ENCODE peak calls at places on chromosome 15, in five cellular contexts. M is sigmoid colon, E is suprapubic skin, R is stomach, Q is K562. S is an unnamed sample.

GRCh38 chr15:48810414-48811324 is at the start of gene CEP152:
- DNase-seq in Q (peak; percentile 98), M (peak; percentile 98), R (peak; percentile 98), E (peak; percentile 98), S (peak; percentile 64)

GRCh38 chr15:29511663-29512062 is 242.0 kb upstream of the NSMCE3 start:
- DNase-seq in M (no peak), E (no peak), R (no peak), Q (no peak), S (no peak)

GRCh38 chr15:73265536-73266153 is 103.1 kb downstream of the HCN4 start:
- DNase-seq in R (peak; percentile 31), Q (peak; percentile 45), M (no peak), E (no peak), S (peak; percentile 16)

GRCh38 chr15:68228971-68229385 is 550 bp downstream of the CLN6 start:
- DNase-seq in R (no peak), E (peak; percentile 77), Q (no peak), M (no peak), S (no peak)

GRCh38 chr15:24957691-24958090 is 2.9 kb downstream of the SNRPN start:
- DNase-seq in Q (no peak), M (no peak), R (no peak), E (no peak), S (no peak)

GRCh38 chr15:67176195-67176971 is 78.1 kb downstream of the AAGAB start:
- DNase-seq in R (peak; percentile 88), M (no peak), Q (no peak), E (no peak), S (no peak)

GRCh38 chr15:58458076-58458475 is 26.3 kb downstream of the LIPC start:
- DNase-seq in R (no peak), E (peak; percentile 36), Q (no peak), M (no peak), S (no peak)

GRCh38 chr15:26083457-26084350 is 220.6 kb upstream of the ATP10A start:
- DNase-seq in E (no peak), R (no peak), Q (no peak), M (no peak), S (no peak)

GRCh38 chr15:68843425-68844311 is 23.0 kb upstream of the ANP32A start:
- DNase-seq in M (no peak), E (no peak), R (no peak), Q (no peak), S (no peak)

GRCh38 chr15:77869021-77869895 is 208.3 kb downstream of the TBC1D2B start:
- DNase-seq in Q (no peak), M (peak; percentile 50), R (no peak), E (peak; percentile 31), S (no peak)

GRCh38 chr15:67085818-67086649 is 20.6 kb downstream of the SMAD3 start:
- DNase-seq in R (no peak), M (no peak), E (no peak), Q (no peak), S (peak; percentile 39)

GRCh38 chr15:20346082-20346805 is 195.4 kb downstream of the GOLGA6L6 start:
- DNase-seq in Q (no peak), M (peak; percentile 65), E (peak; percentile 46), R (no peak), S (no peak)

GRCh38 chr15:80565398-80565797 is 129.7 kb upstream of the ABHD17C start:
- DNase-seq in R (no peak), E (no peak), M (no peak), Q (no peak), S (no peak)

GRCh38 chr15:65085990-65086679 is 9.6 kb downstream of the KBTBD13 start:
- DNase-seq in R (peak; percentile 38), M (peak; percentile 64), Q (peak; percentile 57), E (no peak), S (no peak)

GRCh38 chr15:79373728-79374127 is 58.4 kb upstream of the MINAR1 start:
- DNase-seq in R (no peak), E (no peak), M (no peak), Q (no peak), S (no peak)

GRCh38 chr15:38414351-38414750 is 39.6 kb upstream of the FAM98B start:
- DNase-seq in E (peak; percentile 60), M (peak; percentile 74), R (peak; percentile 48), Q (peak; percentile 14), S (no peak)

GRCh38 chr15:32669870-32670623 is 28.5 kb downstream of the SCG5 start:
- DNase-seq in E (peak; percentile 83), M (peak; percentile 72), R (no peak), Q (no peak), S (no peak)

GRCh38 chr15:60970246-60971170 is 258.6 kb downstream of the RORA start:
- DNase-seq in Q (no peak), M (no peak), R (no peak), E (no peak), S (no peak)

GRCh38 chr15:71151061-71151460 is 35.8 kb downstream of the THSD4 start:
- DNase-seq in E (no peak), Q (no peak), M (no peak), R (no peak), S (no peak)

GRCh38 chr15:29105151-29105785 is 164.4 kb downstream of the NSMCE3 start:
- DNase-seq in R (no peak), M (no peak), E (no peak), Q (no peak), S (no peak)

GRCh38 chr15:98648654-98649537 is 557 bp downstream of the IGF1R start:
- DNase-seq in R (peak; percentile 53), E (no peak), Q (peak; percentile 57), M (peak; percentile 78), S (peak; percentile 35)

GRCh38 chr15:92449476-92449875 is 55.8 kb downstream of the ST8SIA2 start:
- DNase-seq in M (no peak), R (no peak), E (no peak), Q (no peak), S (no peak)
- TF ChIP-seq POLR2A in M (no peak), R (no peak), E (no peak), Q (no peak), S (no peak)

GRCh38 chr15:84570164-84570692 is 30.6 kb upstream of the ZSCAN2 start:
- DNase-seq in M (peak; percentile 80), R (peak; percentile 61), E (peak; percentile 80), Q (peak; percentile 65), S (peak; percentile 32)
- TF ChIP-seq POLR2A in M (no peak), R (no peak), E (no peak), Q (no peak), S (no peak)

GRCh38 chr15:62059818-62060115 is 480 bp downstream of the VPS13C start:
- DNase-seq in E (peak; percentile 73), R (peak; percentile 55), Q (no peak), M (peak; percentile 66), S (peak; percentile 53)
- TF ChIP-seq POLR2A in E (no peak), R (no peak), Q (no peak), M (no peak), S (no peak)

DNA sequence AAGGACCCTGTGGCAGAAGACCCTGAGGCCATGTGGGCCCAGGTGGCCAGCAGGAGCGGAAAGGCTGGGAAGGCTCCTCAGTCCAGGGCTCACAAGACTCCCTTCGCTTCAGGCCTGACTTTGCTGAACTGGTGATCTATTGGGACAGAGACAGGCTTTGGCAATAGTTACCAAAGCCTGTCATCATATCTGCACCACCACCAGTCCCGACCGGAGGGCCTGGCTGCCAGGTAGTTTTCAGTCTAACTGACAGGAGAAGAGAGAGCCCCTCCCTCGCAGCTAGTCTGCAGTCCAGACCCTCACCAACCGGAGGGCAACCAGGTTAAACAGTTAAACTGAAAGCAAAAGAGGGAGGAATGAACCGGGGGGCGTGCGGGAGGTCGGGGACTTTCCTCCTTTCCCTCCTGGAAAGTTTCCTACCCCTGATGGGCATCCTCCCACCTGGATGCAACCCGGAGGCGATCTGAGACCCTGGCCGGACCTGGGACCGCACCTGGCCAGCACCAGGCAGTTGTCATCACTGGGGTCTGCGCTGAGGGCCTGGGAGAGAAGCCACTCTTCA is 521 bp downstream of the RAB27A start:
- DNase-seq in M (peak; percentile 72), E (peak; percentile 67), Q (no peak), R (peak; percentile 47), S (no peak)
- TF ChIP-seq POLR2A in M (no peak), E (no peak), Q (no peak), R (no peak), S (no peak)

GRCh38 chr15:90529369-90530249 is at the start of gene CRTC3:
- DNase-seq in E (peak; percentile 69), R (peak; percentile 50), Q (peak; percentile 92), M (peak; percentile 72), S (peak; percentile 70)
- TF ChIP-seq POLR2A in E (no peak), R (no peak), Q (peak; percentile 57), M (no peak), S (no peak)

DNA sequence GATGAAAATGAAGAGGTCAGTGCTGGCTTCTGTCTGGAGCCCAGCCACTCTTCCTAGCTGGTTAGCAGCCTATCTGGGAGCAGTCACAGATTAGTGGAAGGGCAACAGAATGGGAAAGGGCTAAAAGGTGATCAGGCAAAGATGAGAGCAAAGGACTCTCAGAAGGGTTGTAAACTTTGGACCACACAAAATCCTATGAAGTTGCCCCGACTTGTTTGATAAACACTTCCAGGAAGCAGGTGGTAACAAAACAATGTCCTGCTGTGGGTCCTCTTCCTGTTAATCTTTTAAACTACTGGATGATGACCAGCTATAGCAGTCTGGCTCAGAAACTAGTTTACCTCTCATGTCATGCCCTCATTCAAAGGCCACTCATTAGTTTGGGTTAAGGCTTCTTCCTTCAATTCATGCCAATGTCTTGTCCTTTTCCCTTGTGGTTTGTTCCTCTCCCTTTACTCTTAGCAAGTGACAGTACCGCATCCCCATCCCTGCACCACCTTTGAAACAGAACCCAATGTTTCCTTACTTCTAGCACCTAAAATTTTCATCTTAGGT is 19.2 kb downstream of the POLG start:
- DNase-seq in M (no peak), Q (no peak), E (no peak), R (no peak), S (no peak)
- TF ChIP-seq POLR2A in M (no peak), Q (peak; percentile 56), E (no peak), R (no peak), S (no peak)

GRCh38 chr15:63188937-63189871 is at the start of gene RAB8B:
- DNase-seq in R (peak; percentile 99), E (peak; percentile 99), Q (peak; percentile 97), M (peak; percentile 100), S (peak; percentile 64)
- TF ChIP-seq POLR2A in R (no peak), E (peak; percentile 28), Q (peak; percentile 65), M (peak; percentile 62), S (peak; percentile 80)

GRCh38 chr15:100113351-100114075 is 228.3 kb downstream of the ADAMTS17 start:
- DNase-seq in E (no peak), R (no peak), Q (no peak), M (no peak), S (no peak)

GRCh38 chr15:100115066-100115710 is 226.6 kb downstream of the ADAMTS17 start:
- DNase-seq in E (no peak), R (no peak), Q (no peak), M (no peak), S (no peak)

GRCh38 chr15:100112636-100113305 is 229.0 kb downstream of the ADAMTS17 start:
- DNase-seq in R (no peak), M (no peak), E (peak; percentile 52), Q (no peak), S (no peak)

GRCh38 chr15:100114526-100114925 is 227.2 kb downstream of the ADAMTS17 start:
- DNase-seq in R (no peak), M (no peak), Q (no peak), E (no peak), S (no peak)

GRCh38 chr15:100114100-100114499 is 227.7 kb downstream of the ADAMTS17 start:
- DNase-seq in M (peak; percentile 80), R (no peak), E (no peak), Q (no peak), S (no peak)
- TF ChIP-seq POLR2A in M (no peak), R (no peak), E (no peak), Q (no peak), S (no peak)

GRCh38 chr15:51770902-51771301 is 19.5 kb downstream of the TMOD2 start:
- DNase-seq in M (no peak), E (no peak), R (no peak), Q (no peak), S (no peak)
- TF ChIP-seq POLR2A in M (no peak), E (no peak), R (no peak), Q (no peak), S (no peak)